ENCODE peak calls at places on chromosomes 6 and 20, in nine cellular contexts. One of them, this sample, is unnamed.

GRCh38 chr20:49287555-49288249 is 9.8 kb upstream of the ZNFX1 start:
- DNase-seq in GM20000: no peak
- DNase-seq in ACHN: no peak
- DNase-seq in endothelial cell: no peak
- DNase-seq in activated CD8-positive, alpha-beta memory T cell treated with anti-CD3 and anti-CD28 coated beads for 1 hour: no peak
- DNase-seq in retinal pigment epithelial cell: no peak
- DNase-seq in ELR: peak
- DNase-seq in heart left ventricle: no peak
- DNase-seq in kidney: no peak
- DNase-seq in this sample: peak

GRCh38 chr20:51616060-51616459 is 73.5 kb upstream of the NFATC2 start:
- DNase-seq in GM20000: no peak
- DNase-seq in ACHN: peak
- DNase-seq in endothelial cell: no peak
- DNase-seq in activated CD8-positive, alpha-beta memory T cell treated with anti-CD3 and anti-CD28 coated beads for 1 hour: no peak
- DNase-seq in retinal pigment epithelial cell: no peak
- DNase-seq in ELR: peak
- DNase-seq in heart left ventricle: no peak
- DNase-seq in kidney: no peak
- DNase-seq in this sample: peak

GRCh38 chr6:137309078-137309762 is 90.0 kb upstream of the IFNGR1 start:
- DNase-seq in GM20000: no peak
- DNase-seq in ACHN: peak
- DNase-seq in endothelial cell: no peak
- DNase-seq in activated CD8-positive, alpha-beta memory T cell treated with anti-CD3 and anti-CD28 coated beads for 1 hour: no peak
- DNase-seq in retinal pigment epithelial cell: peak
- DNase-seq in ELR: peak
- DNase-seq in heart left ventricle: peak
- DNase-seq in kidney: peak
- DNase-seq in this sample: peak

GRCh38 chr20:48401359-48401758 is 426.4 kb downstream of the PREX1 start:
- DNase-seq in GM20000: no peak
- DNase-seq in ACHN: no peak
- DNase-seq in endothelial cell: no peak
- DNase-seq in activated CD8-positive, alpha-beta memory T cell treated with anti-CD3 and anti-CD28 coated beads for 1 hour: no peak
- DNase-seq in retinal pigment epithelial cell: no peak
- DNase-seq in ELR: no peak
- DNase-seq in heart left ventricle: no peak
- DNase-seq in kidney: no peak
- DNase-seq in this sample: no peak

GRCh38 chr20:17500826-17501225 is 30.4 kb downstream of the BFSP1 start:
- DNase-seq in GM20000: no peak
- DNase-seq in ACHN: no peak
- DNase-seq in endothelial cell: no peak
- DNase-seq in activated CD8-positive, alpha-beta memory T cell treated with anti-CD3 and anti-CD28 coated beads for 1 hour: no peak
- DNase-seq in retinal pigment epithelial cell: no peak
- DNase-seq in ELR: no peak
- DNase-seq in heart left ventricle: no peak
- DNase-seq in kidney: no peak
- DNase-seq in this sample: no peak

GRCh38 chr6:121515615-121516265 is 80.3 kb downstream of the GJA1 start:
- DNase-seq in GM20000: no peak
- DNase-seq in ACHN: no peak
- DNase-seq in endothelial cell: no peak
- DNase-seq in activated CD8-positive, alpha-beta memory T cell treated with anti-CD3 and anti-CD28 coated beads for 1 hour: no peak
- DNase-seq in retinal pigment epithelial cell: no peak
- DNase-seq in ELR: peak
- DNase-seq in heart left ventricle: no peak
- DNase-seq in kidney: no peak
- DNase-seq in this sample: no peak

GRCh38 chr6:447381-448165 is 56.0 kb downstream of the IRF4 start:
- DNase-seq in GM20000: no peak
- DNase-seq in ACHN: no peak
- DNase-seq in endothelial cell: no peak
- DNase-seq in activated CD8-positive, alpha-beta memory T cell treated with anti-CD3 and anti-CD28 coated beads for 1 hour: no peak
- DNase-seq in retinal pigment epithelial cell: no peak
- DNase-seq in ELR: no peak
- DNase-seq in heart left ventricle: no peak
- DNase-seq in kidney: peak
- DNase-seq in this sample: no peak

GRCh38 chr6:551405-551804 is 105.5 kb downstream of the HUS1B start:
- DNase-seq in GM20000: peak
- DNase-seq in ACHN: no peak
- DNase-seq in endothelial cell: no peak
- DNase-seq in activated CD8-positive, alpha-beta memory T cell treated with anti-CD3 and anti-CD28 coated beads for 1 hour: no peak
- DNase-seq in retinal pigment epithelial cell: peak
- DNase-seq in ELR: peak
- DNase-seq in heart left ventricle: no peak
- DNase-seq in kidney: no peak
- DNase-seq in this sample: peak